ENCODE peak calls at places on chromosomes 16 and 17, in five cellular contexts. U, M, Y, J and Z are unnamed samples.

GRCh38 chr17:48721009-48721402 is 1.3 kb downstream of the PRAC1 start:
- DNase-seq in U (no peak), M (no peak), Y (no peak), J (no peak), Z (no peak)

GRCh38 chr16:90031931-90032663 is 12.8 kb upstream of the DBNDD1 start:
- DNase-seq in U (no peak), M (no peak), Y (peak; percentile 17), J (no peak), Z (peak; percentile 50)

GRCh38 chr16:82043680-82044584 is 8.9 kb downstream of the HSD17B2 start:
- DNase-seq in U (no peak), M (no peak), Y (peak; percentile 32), J (no peak), Z (peak; percentile 27)

GRCh38 chr16:1082952-1083675 is 10.6 kb downstream of the SSTR5 start:
- DNase-seq in U (no peak), M (no peak), Y (no peak), J (no peak), Z (no peak)

GRCh38 chr17:72618018-72618509 is 474.4 kb downstream of the SLC39A11 start:
- DNase-seq in U (no peak), M (no peak), Y (no peak), J (peak; percentile 79), Z (no peak)

GRCh38 chr16:73231969-73232554 is 184.1 kb upstream of the ZFHX3 start:
- DNase-seq in U (no peak), M (no peak), Y (no peak), J (no peak), Z (no peak)

GRCh38 chr16:16033208-16033717 is 83.8 kb downstream of the ABCC1 start:
- DNase-seq in U (no peak), M (no peak), Y (no peak), J (no peak), Z (no peak)

GRCh38 chr16:27771201-27771910 is 221.4 kb downstream of the KATNIP start:
- DNase-seq in U (no peak), M (no peak), Y (no peak), J (no peak), Z (no peak)

GRCh38 chr17:82703935-82704865 is 5.7 kb upstream of the RAB40B start:
- DNase-seq in U (no peak), M (no peak), Y (no peak), J (no peak), Z (no peak)

GRCh38 chr16:15434079-15434424 is 336 bp upstream of the BMERB1 start:
- DNase-seq in U (no peak), M (no peak), Y (no peak), J (no peak), Z (no peak)

GRCh38 chr17:47905221-47905733 is 9.2 kb downstream of the SP2 start:
- DNase-seq in U (no peak), M (peak; percentile 74), Y (no peak), J (peak; percentile 75), Z (no peak)

GRCh38 chr16:16861546-16861945 is 482.6 kb downstream of the NPIPA7 start:
- DNase-seq in U (peak; percentile 38), M (peak; percentile 45), Y (no peak), J (peak; percentile 83), Z (peak; percentile 14)

GRCh38 chr16:89335803-89336485 is 118.4 kb downstream of the ZNF778 start:
- DNase-seq in U (no peak), M (no peak), Y (no peak), J (no peak), Z (no peak)

GRCh38 chr16:50862818-50863672 is 121.2 kb downstream of the CYLD start:
- DNase-seq in U (no peak), M (peak; percentile 1), Y (no peak), J (no peak), Z (no peak)

GRCh38 chr17:16872836-16873653 is 98.9 kb downstream of the TNFRSF13B start:
- DNase-seq in U (peak; percentile 72), M (no peak), Y (no peak), J (peak; percentile 92), Z (peak; percentile 5)

GRCh38 chr17:70848785-70849184 is 679.5 kb downstream of the KCNJ2 start:
- DNase-seq in U (no peak), M (no peak), Y (no peak), J (no peak), Z (no peak)

GRCh38 chr16:73192227-73192894 is 144.4 kb upstream of the ZFHX3 start:
- DNase-seq in U (no peak), M (no peak), Y (no peak), J (no peak), Z (no peak)

GRCh38 chr16:9297437-9298113 is 206.1 kb downstream of the HAPSTR1 start:
- DNase-seq in U (peak; percentile 36), M (no peak), Y (no peak), J (peak; percentile 87), Z (no peak)

GRCh38 chr17:75795820-75796607 is 11.4 kb downstream of the UNK start:
- DNase-seq in U (no peak), M (no peak), Y (no peak), J (no peak), Z (no peak)

GRCh38 chr17:78599419-78599818 is 22.2 kb upstream of the DNAH17 start:
- DNase-seq in U (no peak), M (no peak), Y (no peak), J (no peak), Z (no peak)

GRCh38 chr17:78596871-78597635 is 19.9 kb upstream of the DNAH17 start:
- DNase-seq in U (no peak), M (no peak), Y (no peak), J (no peak), Z (no peak)

GRCh38 chr17:78595135-78595810 is 18.1 kb upstream of the DNAH17 start:
- DNase-seq in U (no peak), M (no peak), Y (no peak), J (no peak), Z (no peak)

GRCh38 chr17:78600181-78600651 is 23.0 kb upstream of the DNAH17 start:
- DNase-seq in U (no peak), M (no peak), Y (no peak), J (no peak), Z (peak; percentile 75)

GRCh38 chr17:78597923-78598545 is 20.8 kb upstream of the DNAH17 start:
- DNase-seq in U (no peak), M (no peak), Y (no peak), J (no peak), Z (no peak)
- H3K27ac ChIP-seq in U (peak overlapping the region; percentile 99), M (no peak overlapping the region), Y (no peak overlapping the region), J (no peak overlapping the region), Z (no peak overlapping the region)

GRCh38 chr16:68367440-68367839 is 56.6 kb downstream of the PRMT7 start:
- DNase-seq in U (no peak), M (no peak), Y (no peak), J (no peak), Z (no peak)
- H3K4me1 ChIP-seq in U (no peaks in the 10 kb centered on the region), M (peaks cover 21% of the 10 kb centered on the region), Y (no peaks in the 10 kb centered on the region), J (no peaks in the 10 kb centered on the region), Z (no peaks in the 10 kb centered on the region)

GRCh38 chr16:80029706-80030481 is 429.4 kb upstream of the MAF start:
- DNase-seq in U (no peak), M (no peak), Y (no peak), J (peak; percentile 56), Z (no peak)

GRCh38 chr16:80027007-80027965 is 426.7 kb upstream of the MAF start:
- DNase-seq in U (peak; percentile 95), M (peak; percentile 14), Y (peak; percentile 98), J (peak; percentile 92), Z (peak; percentile 99)

GRCh38 chr16:80024443-80024842 is 423.9 kb upstream of the MAF start:
- DNase-seq in U (no peak), M (no peak), Y (no peak), J (no peak), Z (no peak)

GRCh38 chr16:80029381-80029630 is 428.8 kb upstream of the MAF start:
- DNase-seq in U (no peak), M (no peak), Y (no peak), J (no peak), Z (no peak)

GRCh38 chr16:80028581-80029380 is 428.2 kb upstream of the MAF start:
- DNase-seq in U (no peak), M (no peak), Y (no peak), J (peak; percentile 76), Z (no peak)
- H3K27ac ChIP-seq in U (peak overlapping the region; percentile 94), M (no peak overlapping the region), Y (no peak overlapping the region), J (no peak overlapping the region), Z (no peak overlapping the region)

GRCh38 chr17:66655461-66655860 is 179.5 kb upstream of the CACNG5 start:
- DNase-seq in U (no peak), M (no peak), Y (no peak), J (no peak), Z (no peak)
- H3K4me1 ChIP-seq in U (no peaks in the 10 kb centered on the region), M (peaks cover 37% of the 10 kb centered on the region), Y (peaks cover 40% of the 10 kb centered on the region), J (no peaks in the 10 kb centered on the region), Z (no peaks in the 10 kb centered on the region)

GRCh38 chr16:64586756-64587155 is 535.1 kb downstream of the CDH11 start:
- DNase-seq in U (no peak), M (no peak), Y (no peak), J (peak; percentile 45), Z (no peak)
- H3K27ac ChIP-seq in U (no peak overlapping the region), M (no peak overlapping the region), Y (no peak overlapping the region), J (no peak overlapping the region), Z (no peak overlapping the region)

GRCh38 chr17:27533068-27533397 is 76.8 kb downstream of the KSR1 start:
- DNase-seq in U (no peak), M (no peak), Y (no peak), J (no peak), Z (no peak)
- H3K4me1 ChIP-seq in U (peaks cover 95% of the 10 kb centered on the region), M (peaks cover 70% of the 10 kb centered on the region), Y (peaks cover 5% of the 10 kb centered on the region), J (peaks cover 11% of the 10 kb centered on the region), Z (peaks cover 92% of the 10 kb centered on the region)

GRCh38 chr17:7313028-7313889 is 1.9 kb downstream of the GPS2 start:
- DNase-seq in U (peak; percentile 67), M (no peak), Y (no peak), J (peak; percentile 84), Z (no peak)
- H3K27ac ChIP-seq in U (no peak overlapping the region), M (no peak overlapping the region), Y (peak overlapping the region; percentile 40), J (no peak overlapping the region), Z (no peak overlapping the region)

DNA sequence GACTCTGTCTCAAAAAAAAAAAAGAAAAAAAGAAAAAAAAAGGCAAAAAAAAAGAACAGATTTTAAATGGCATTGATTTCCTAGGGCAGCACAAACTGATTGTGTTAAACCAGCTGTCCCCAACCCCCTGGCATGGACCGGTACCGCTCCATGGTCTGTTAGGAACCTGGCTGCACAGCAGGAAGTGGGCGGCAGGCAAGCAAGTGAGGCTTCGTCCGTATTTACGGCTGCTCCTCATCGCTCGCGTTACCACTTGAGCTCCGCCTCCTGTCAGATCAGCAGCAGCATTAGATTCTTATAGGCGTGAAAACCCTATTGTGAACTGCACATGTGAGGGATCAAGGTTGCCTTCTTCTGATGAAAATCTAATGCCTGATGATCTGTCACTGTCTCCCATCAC is 26.6 kb downstream of the MGAT5B start:
- DNase-seq in U (no peak), M (no peak), Y (no peak), J (no peak), Z (no peak)
- H3K4me1 ChIP-seq in U (no peaks in the 10 kb centered on the region), M (no peaks in the 10 kb centered on the region), Y (no peaks in the 10 kb centered on the region), J (no peaks in the 10 kb centered on the region), Z (no peaks in the 10 kb centered on the region)

GRCh38 chr17:31581022-31581483 is 189.6 kb downstream of the RAB11FIP4 start:
- DNase-seq in U (no peak), M (no peak), Y (no peak), J (no peak), Z (peak; percentile 87)
- H3K27ac ChIP-seq in U (no peak overlapping the region), M (no peak overlapping the region), Y (peak overlapping the region; percentile 41), J (no peak overlapping the region), Z (peak overlapping the region; percentile 26)